ENCODE peak calls at places on chromosomes 4 and X, in eight cellular contexts. M, W, K, G, R, I, S and V are unnamed samples. For H3K27me3, the result is how much of the 10 kb centered on the place peaks cover.

GRCh38 chrX:45449982-45450381 is 249.3 kb upstream of the DIPK2B start:
- DNase-seq in G (no peak), K (peak), W (no peak), I (no peak), R (no peak), M (no peak), S (no peak), V (peak)

GRCh38 chr4:38762560-38762959 is 20.2 kb downstream of the TLR10 start:
- DNase-seq in M (no peak), I (no peak), K (no peak), G (no peak), S (no peak), R (no peak), W (no peak), V (no peak)

GRCh38 chr4:106036848-106037247 is 141.6 kb downstream of the NPNT start:
- DNase-seq in R (no peak), K (no peak), W (no peak), M (no peak), I (no peak), G (no peak), S (no peak), V (no peak)

GRCh38 chrX:68717196-68717595 is 69.7 kb downstream of the STARD8 start:
- DNase-seq in R (no peak), K (no peak), I (peak), S (no peak), G (peak), M (no peak), W (no peak), V (no peak)

GRCh38 chr4:11468901-11469300 is 40.2 kb upstream of the HS3ST1 start:
- DNase-seq in S (no peak), K (no peak), R (no peak), W (no peak), G (no peak), I (no peak), M (peak), V (no peak)

GRCh38 chr4:9745782-9746181 is 35.7 kb upstream of the DRD5 start:
- DNase-seq in W (no peak), G (no peak), I (no peak), R (no peak), M (no peak), K (no peak), S (no peak), V (no peak)

GRCh38 chr4:70927502-70928139 is 25.5 kb downstream of the MOB1B start:
- DNase-seq in W (no peak), G (no peak), M (no peak), R (no peak), I (no peak), K (no peak), S (no peak), V (no peak)

GRCh38 chrX:150007356-150007755 is 69.1 kb upstream of the EOLA2 start:
- DNase-seq in R (no peak), W (no peak), G (no peak), M (no peak), S (no peak), I (no peak), K (no peak), V (no peak)

GRCh38 chr4:17866790-17867189 is 56.0 kb downstream of the NCAPG start:
- DNase-seq in K (no peak), R (no peak), I (no peak), S (no peak), W (no peak), M (no peak), G (no peak), V (no peak)

GRCh38 chr4:115113382-115114106 is at the start of gene NDST4:
- DNase-seq in G (no peak), I (no peak), R (no peak), M (peak), S (no peak), K (peak), W (no peak), V (no peak)

GRCh38 chr4:173573286-173573685 is 43.3 kb upstream of the HAND2 start:
- DNase-seq in M (no peak), S (no peak), G (peak), W (no peak), I (no peak), K (no peak), R (no peak), V (no peak)

GRCh38 chr4:15457401-15458201 is 12.1 kb upstream of the CC2D2A start:
- DNase-seq in S (no peak), W (no peak), R (no peak), K (peak), I (no peak), M (peak), G (no peak), V (peak)

GRCh38 chrX:131795442-131796229 is 227.5 kb upstream of the STK26 start:
- DNase-seq in M (no peak), S (no peak), I (peak), W (no peak), G (no peak), K (no peak), R (peak), V (no peak)

GRCh38 chr4:184387351-184387750 is 87.0 kb downstream of the IRF2 start:
- DNase-seq in R (no peak), W (no peak), G (no peak), K (no peak), S (no peak), M (no peak), I (no peak), V (no peak)

GRCh38 chr4:38013461-38014366 is 53.5 kb downstream of the PTTG2 start:
- DNase-seq in W (no peak), S (no peak), G (peak), K (peak), I (peak), R (no peak), M (no peak), V (peak)

GRCh38 chrX:138925330-138925729 is 213.8 kb upstream of the FGF13 start:
- DNase-seq in G (no peak), K (peak), M (peak), R (no peak), S (peak), I (no peak), W (no peak), V (peak)

GRCh38 chrX:148552775-148553174 is 52.4 kb downstream of the AFF2 start:
- DNase-seq in G (no peak), S (no peak), W (no peak), M (no peak), R (no peak), I (no peak), K (no peak), V (no peak)

GRCh38 chr4:118279920-118280432 is 72.8 kb downstream of the PRSS12 start:
- DNase-seq in G (no peak), M (no peak), S (no peak), I (no peak), K (no peak), W (no peak), R (no peak), V (no peak)

GRCh38 chr4:118141240-118141639 is 107.0 kb downstream of the NDST3 start:
- DNase-seq in K (no peak), M (no peak), I (no peak), G (no peak), R (no peak), S (no peak), W (no peak), V (no peak)

GRCh38 chr4:140255467-140255866 is 101.5 kb upstream of the MAML3 start:
- DNase-seq in R (no peak), I (no peak), S (no peak), M (no peak), K (peak), W (no peak), G (no peak), V (no peak)

GRCh38 chr4:168879178-168879577 is 130.9 kb downstream of the CBR4 start:
- DNase-seq in R (no peak), W (no peak), I (no peak), K (no peak), M (no peak), S (no peak), G (no peak), V (no peak)

GRCh38 chrX:12567857-12568256 is 223.4 kb upstream of the PRPS2 start:
- DNase-seq in M (no peak), W (no peak), I (no peak), R (no peak), G (no peak), K (no peak), S (no peak), V (no peak)

GRCh38 chrX:31199770-31200114 is 127.9 kb upstream of the FTHL17 start:
- DNase-seq in K (no peak), I (peak), G (no peak), W (no peak), M (peak), R (peak), S (no peak), V (no peak)

GRCh38 chr4:78693777-78694456 is 82.2 kb upstream of the BMP2K start:
- DNase-seq in K (no peak), G (no peak), S (no peak), I (no peak), M (no peak), R (no peak), W (no peak), V (no peak)

GRCh38 chr4:185141777-185142176 is 1.3 kb upstream of the SLC25A4 start:
- DNase-seq in G (no peak), W (no peak), S (no peak), R (no peak), K (no peak), M (peak), I (no peak), V (no peak)

GRCh38 chrX:140157611-140158010 is 192.3 kb upstream of the CXorf66 start:
- DNase-seq in G (no peak), W (no peak), K (peak), M (no peak), S (no peak), I (no peak), R (no peak), V (no peak)

GRCh38 chr4:64581422-64581821 is 172.2 kb upstream of the TECRL start:
- DNase-seq in G (no peak), S (no peak), I (peak), W (no peak), K (peak), R (no peak), M (peak), V (peak)

GRCh38 chr4:141425124-141425523 is 204.4 kb downstream of the ZNF330 start:
- DNase-seq in M (no peak), R (no peak), S (peak), K (peak), G (no peak), I (no peak), W (no peak), V (peak)

GRCh38 chr4:40661803-40662202 is 32.1 kb upstream of the RBM47 start:
- DNase-seq in G (no peak), W (no peak), M (no peak), I (no peak), R (no peak), S (no peak), K (no peak), V (no peak)

GRCh38 chr4:183636488-183636887 is 22.5 kb downstream of the RWDD4 start:
- DNase-seq in R (peak), K (no peak), I (peak), S (no peak), M (peak), G (no peak), W (no peak), V (no peak)

GRCh38 chr4:56861365-56861764 is 39.9 kb upstream of the SPINK2 start:
- DNase-seq in K (peak), W (no peak), R (no peak), S (no peak), M (peak), I (no peak), G (no peak), V (peak)

GRCh38 chr4:87029356-87029755 is 94.5 kb downstream of the AFF1 start:
- DNase-seq in S (no peak), K (no peak), G (peak), I (no peak), W (no peak), R (no peak), M (no peak), V (no peak)

GRCh38 chrX:123399709-123400108 is 215.6 kb downstream of the GRIA3 start:
- DNase-seq in M (no peak), R (no peak), W (no peak), S (no peak), I (no peak), K (peak), G (no peak), V (no peak)

GRCh38 chrX:109847257-109848187 is 114.5 kb upstream of the ACSL4 start:
- DNase-seq in G (no peak), I (no peak), W (no peak), S (peak), R (no peak), K (peak), M (peak), V (peak)

GRCh38 chrX:69156638-69157037 is 8.6 kb downstream of the PJA1 start:
- DNase-seq in W (no peak), G (no peak), S (no peak), K (no peak), I (no peak), R (no peak), M (no peak), V (no peak)

GRCh38 chrX:27807690-27808089 is at the start of gene MAGEB10:
- DNase-seq in K (no peak), S (no peak), M (no peak), W (no peak), I (no peak), R (no peak), G (no peak), V (no peak)
- TF ChIP-seq CTCF in K (no peak), S (no peak), M (no peak), W (no peak), I (no peak), R (no peak), G (no peak), V (no peak)

GRCh38 chr4:63553123-63553522 is 856.1 kb downstream of the TECRL start:
- DNase-seq in W (no peak), M (no peak), R (no peak), G (no peak), S (no peak), K (no peak), I (no peak), V (no peak)

GRCh38 chr4:63556332-63556731 is 852.9 kb downstream of the TECRL start:
- DNase-seq in I (no peak), K (no peak), R (no peak), M (no peak), W (no peak), G (no peak), S (no peak), V (no peak)

GRCh38 chr4:63563288-63564014 is 845.8 kb downstream of the TECRL start:
- DNase-seq in K (no peak), W (no peak), I (no peak), M (peak), R (no peak), S (no peak), G (no peak), V (no peak)

GRCh38 chr4:63558709-63559108 is 850.5 kb downstream of the TECRL start:
- DNase-seq in M (no peak), I (no peak), G (no peak), K (no peak), R (no peak), S (no peak), W (no peak), V (no peak)
- H3K27ac ChIP-seq in M (no peak), I (no peak), G (no peak), K (no peak), R (no peak), S (no peak), W (no peak), V (no peak)

GRCh38 chrX:49268702-49269009 is 937 bp upstream of the PPP1R3F start:
- DNase-seq in I (no peak), G (no peak), W (no peak), M (no peak), K (no peak), S (no peak), R (no peak), V (no peak)

GRCh38 chrX:49270249-49270921 is 792 bp downstream of the PPP1R3F start:
- DNase-seq in S (no peak), G (no peak), R (no peak), I (no peak), W (peak), K (no peak), M (no peak), V (no peak)

GRCh38 chrX:49271341-49271740 is 1.7 kb downstream of the PPP1R3F start:
- DNase-seq in R (no peak), M (no peak), G (peak), W (no peak), K (no peak), S (no peak), I (no peak), V (no peak)

GRCh38 chrX:49269010-49269767 is 404 bp upstream of the PPP1R3F start:
- DNase-seq in W (peak), S (peak), K (peak), M (peak), R (peak), G (peak), I (peak), V (peak)

DNA sequence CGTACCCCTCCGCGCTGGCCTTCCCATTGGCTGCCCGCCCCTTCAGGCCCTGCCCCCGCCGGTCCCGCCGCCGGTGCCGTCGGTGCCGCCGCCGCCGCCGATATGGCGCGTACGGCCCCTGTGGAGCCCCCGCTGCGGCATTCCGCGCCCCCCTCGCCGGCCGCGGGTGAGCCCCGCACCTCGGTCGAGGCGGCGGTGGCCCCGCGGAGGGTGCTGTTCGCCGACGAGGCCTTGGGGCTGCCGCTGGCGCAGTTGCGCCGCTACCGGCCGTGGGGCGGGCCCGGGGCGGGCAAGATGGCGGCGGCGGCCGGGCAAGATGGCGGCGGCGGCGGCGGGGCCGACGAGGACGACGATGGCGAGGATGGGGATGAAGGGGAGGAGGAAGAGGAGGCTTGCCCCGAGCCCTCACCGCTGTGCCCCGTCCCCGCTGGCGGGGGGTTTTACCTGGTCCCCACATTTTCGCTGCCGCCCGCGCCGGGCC is at the start of gene PPP1R3F:
- DNase-seq in R (no peak), S (no peak), W (no peak), I (no peak), M (no peak), K (no peak), G (no peak), V (no peak)
- H3K27me3 ChIP-seq in R (under half), S (under half), W (under half), I (under half), M (under half), K (under half), G (under half), V (under half)

DNA sequence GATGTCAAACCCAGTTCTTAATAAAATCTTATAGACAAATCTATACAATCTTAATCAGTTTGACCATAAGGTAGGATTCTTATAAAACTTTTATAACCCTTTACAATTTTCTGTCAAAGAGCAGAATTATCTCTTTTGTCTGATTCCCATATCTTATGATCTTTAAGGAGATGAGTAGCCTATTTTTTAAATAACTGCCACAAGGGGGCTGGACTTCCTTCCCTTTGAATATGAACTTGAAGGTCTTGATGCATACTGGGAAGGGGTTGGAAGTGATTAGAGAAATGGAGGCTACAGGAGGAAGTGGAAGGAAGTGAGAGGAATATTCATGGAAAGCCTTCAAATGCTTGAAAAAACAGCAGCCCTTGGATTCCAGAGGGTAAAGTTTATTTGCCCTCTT is 111.1 kb downstream of the APOOL start:
- DNase-seq in G (no peak), M (no peak), R (no peak), S (no peak), W (no peak), I (no peak), K (no peak), V (no peak)
- TF ChIP-seq CTCF in G (no peak), M (no peak), R (no peak), S (no peak), W (no peak), I (no peak), K (no peak), V (peak)

GRCh38 chr4:148834804-148835598 is 392.8 kb upstream of the NR3C2 start:
- DNase-seq in G (no peak), W (peak), K (no peak), I (no peak), R (no peak), S (no peak), M (peak), V (peak)
- H3K27ac ChIP-seq in G (no peak), W (peak), K (no peak), I (no peak), R (peak), S (no peak), M (peak), V (no peak)

DNA sequence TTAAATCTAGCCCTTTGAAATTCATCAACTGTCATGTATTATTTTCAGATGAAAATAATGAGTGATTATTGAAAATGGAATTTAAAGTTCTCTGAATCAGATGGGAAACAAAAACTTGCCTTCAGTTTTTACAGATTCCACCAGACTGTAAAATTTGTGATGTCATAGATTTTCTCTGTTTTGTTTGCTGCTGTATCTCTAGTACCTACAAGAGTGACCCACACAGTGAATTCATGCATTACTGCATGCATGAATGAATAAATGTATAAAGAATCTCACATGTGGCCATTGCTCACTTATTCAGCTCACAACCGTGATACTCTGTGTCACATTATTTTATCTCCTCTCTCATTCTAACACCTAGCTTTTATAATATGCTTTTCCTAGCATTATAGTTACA is 532.2 kb upstream of the AGA start:
- DNase-seq in W (no peak), K (peak), S (no peak), G (no peak), R (no peak), M (no peak), I (no peak), V (no peak)
- H3K27me3 ChIP-seq in W (under half), K (under half), S (under half), G (under half), R (under half), M (under half), I (under half), V (under half)

GRCh38 chr4:133624744-133625143 is 475.6 kb downstream of the PCDH10 start:
- DNase-seq in S (no peak), R (no peak), M (peak), K (no peak), G (no peak), I (no peak), W (no peak), V (no peak)
- TF ChIP-seq CTCF in S (no peak), R (no peak), M (no peak), K (no peak), G (no peak), I (no peak), W (no peak), V (no peak)

DNA sequence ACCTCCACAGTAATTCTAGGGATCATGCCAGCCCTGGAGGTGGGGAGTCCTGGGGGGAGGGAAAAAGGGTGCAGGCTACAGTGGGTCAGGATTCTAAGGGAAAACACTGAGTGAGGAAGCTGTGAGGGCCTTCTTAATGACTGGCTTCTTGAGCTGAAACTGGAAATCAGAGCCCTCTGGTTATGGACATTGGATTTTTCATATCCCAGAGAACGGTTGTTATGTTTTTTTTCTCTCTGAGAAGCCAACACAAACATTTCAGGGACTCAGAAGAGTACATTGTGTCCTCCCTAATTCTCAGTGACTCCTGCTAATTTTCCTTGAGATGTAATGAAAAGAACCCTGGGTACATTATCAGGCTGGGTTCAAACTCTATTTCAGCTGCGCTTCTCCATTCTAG is 162.4 kb upstream of the PRDX4 start:
- DNase-seq in R (no peak), M (no peak), I (no peak), W (no peak), K (no peak), S (no peak), G (no peak), V (no peak)
- H3K27ac ChIP-seq in R (no peak), M (peak), I (peak), W (no peak), K (no peak), S (no peak), G (no peak), V (no peak)

GRCh38 chr4:89256203-89256800 is 51.3 kb downstream of the GPRIN3 start:
- DNase-seq in G (no peak), M (no peak), S (no peak), I (no peak), W (no peak), R (no peak), K (no peak), V (no peak)
- H3K27me3 ChIP-seq in G (under half), M (under half), S (under half), I (under half), W (under half), R (under half), K (under half), V (under half)

GRCh38 chr4:112591593-112591992 is 45.1 kb downstream of the ZGRF1 start:
- DNase-seq in M (no peak), S (no peak), K (no peak), I (no peak), G (no peak), W (no peak), R (no peak), V (no peak)

GRCh38 chr4:112589207-112589606 is 47.5 kb downstream of the ZGRF1 start:
- DNase-seq in M (no peak), K (peak), S (no peak), R (no peak), W (no peak), I (no peak), G (no peak), V (no peak)

GRCh38 chr4:112585977-112586736 is 50.6 kb downstream of the ZGRF1 start:
- DNase-seq in G (no peak), S (no peak), I (no peak), M (no peak), R (no peak), K (no peak), W (no peak), V (no peak)
- TF ChIP-seq CTCF in G (no peak), S (no peak), I (no peak), M (no peak), R (no peak), K (no peak), W (no peak), V (no peak)